ENCODE peak calls at places on chromosomes 12 and 14, in nine cellular contexts. L is adrenal gland, P is Peyer's patch, J is cardiac muscle cell, V is heart left ventricle, Q is tibial nerve, Y is H9, D is A549, H is fibroblast of lung. B is an unnamed sample. For H3K9me3 and H3K4me1, the result is how much of the 10 kb centered on the place peaks cover.

GRCh38 chr12:27965411-27965810 is 7.1 kb downstream of the PTHLH start:
- DNase-seq in L (no peak), P (no peak), J (peak), V (no peak), Q (no peak), Y (no peak), D (no peak), H (no peak), B (no peak)

GRCh38 chr12:108815369-108815768 is 42.0 kb downstream of the SSH1 start:
- DNase-seq in L (no peak), P (no peak), J (no peak), V (no peak), Q (no peak), Y (no peak), D (no peak), H (no peak), B (no peak)

GRCh38 chr12:15527201-15527782 is 205.0 kb downstream of the PTPRO start:
- DNase-seq in L (no peak), P (no peak), J (peak), V (peak), Q (no peak), Y (peak), D (peak), H (peak), B (no peak)

GRCh38 chr12:52201520-52201839 is 9.7 kb upstream of the KRT80 start:
- DNase-seq in L (no peak), P (no peak), J (no peak), V (no peak), Q (no peak), Y (no peak), D (no peak), H (no peak), B (no peak)

GRCh38 chr14:96792581-96792980 is 4.6 kb upstream of the VRK1 start:
- DNase-seq in L (no peak), P (no peak), J (no peak), V (no peak), Q (no peak), Y (no peak), D (no peak), H (no peak), B (no peak)

GRCh38 chr12:10722502-10722904 is 620 bp downstream of the YBX3 start:
- DNase-seq in L (peak), P (peak), J (peak), V (peak), Q (no peak), Y (no peak), D (no peak), H (peak), B (peak)

GRCh38 chr12:106418970-106419369 is 61.4 kb downstream of the POLR3B start:
- DNase-seq in L (no peak), P (no peak), J (no peak), V (no peak), Q (no peak), Y (no peak), D (no peak), H (no peak), B (no peak)

GRCh38 chr12:84038241-84038640 is 874.4 kb downstream of the SLC6A15 start:
- DNase-seq in L (no peak), P (no peak), J (no peak), V (no peak), Q (no peak), Y (no peak), D (no peak), H (no peak), B (no peak)

GRCh38 chr12:48988030-48988649 is 10.0 kb downstream of the WNT1 start:
- DNase-seq in L (peak), P (peak), J (peak), V (no peak), Q (peak), Y (peak), D (peak), H (peak), B (peak)

GRCh38 chr12:52319097-52319496 is 2.1 kb downstream of the KRT83 start:
- DNase-seq in L (no peak), P (peak), J (no peak), V (no peak), Q (no peak), Y (peak), D (peak), H (no peak), B (no peak)

GRCh38 chr14:23624830-23625404 is 11.2 kb upstream of the DHRS2 start:
- DNase-seq in L (no peak), P (no peak), J (no peak), V (no peak), Q (no peak), Y (no peak), D (no peak), H (no peak), B (no peak)

GRCh38 chr12:52331833-52332232 is 10.6 kb upstream of the KRT83 start:
- DNase-seq in L (no peak), P (no peak), J (no peak), V (no peak), Q (no peak), Y (no peak), D (no peak), H (no peak), B (peak)

GRCh38 chr12:51889216-51890134 is 1.6 kb downstream of the ANKRD33 start:
- DNase-seq in L (no peak), P (peak), J (no peak), V (no peak), Q (no peak), Y (peak), D (no peak), H (peak), B (no peak)

GRCh38 chr12:77433799-77434198 is 368.4 kb upstream of the E2F7 start:
- DNase-seq in L (no peak), P (no peak), J (no peak), V (no peak), Q (no peak), Y (no peak), D (no peak), H (peak), B (no peak)

GRCh38 chr14:53260928-53261327 is 107.8 kb upstream of the DDHD1 start:
- DNase-seq in L (no peak), P (no peak), J (no peak), V (no peak), Q (no peak), Y (no peak), D (no peak), H (no peak), B (no peak)

GRCh38 chr14:57999471-57999870 is 133.6 kb upstream of the SLC35F4 start:
- DNase-seq in L (no peak), P (no peak), J (no peak), V (no peak), Q (no peak), Y (no peak), D (no peak), H (no peak), B (no peak)

GRCh38 chr12:7068240-7068993 is 7.9 kb downstream of the C1S start:
- DNase-seq in L (no peak), P (no peak), J (peak), V (peak), Q (no peak), Y (no peak), D (no peak), H (no peak), B (no peak)

GRCh38 chr12:77938301-77938700 is 107.6 kb downstream of the NAV3 start:
- DNase-seq in L (no peak), P (no peak), J (no peak), V (no peak), Q (no peak), Y (no peak), D (no peak), H (no peak), B (no peak)

GRCh38 chr12:80763874-80764273 is 47.2 kb downstream of the MYF5 start:
- DNase-seq in L (no peak), P (no peak), J (peak), V (no peak), Q (no peak), Y (no peak), D (peak), H (peak), B (peak)

GRCh38 chr12:101792046-101792931 is 38.5 kb downstream of the GNPTAB start:
- DNase-seq in L (no peak), P (no peak), J (no peak), V (no peak), Q (no peak), Y (peak), D (no peak), H (no peak), B (peak)

DNA sequence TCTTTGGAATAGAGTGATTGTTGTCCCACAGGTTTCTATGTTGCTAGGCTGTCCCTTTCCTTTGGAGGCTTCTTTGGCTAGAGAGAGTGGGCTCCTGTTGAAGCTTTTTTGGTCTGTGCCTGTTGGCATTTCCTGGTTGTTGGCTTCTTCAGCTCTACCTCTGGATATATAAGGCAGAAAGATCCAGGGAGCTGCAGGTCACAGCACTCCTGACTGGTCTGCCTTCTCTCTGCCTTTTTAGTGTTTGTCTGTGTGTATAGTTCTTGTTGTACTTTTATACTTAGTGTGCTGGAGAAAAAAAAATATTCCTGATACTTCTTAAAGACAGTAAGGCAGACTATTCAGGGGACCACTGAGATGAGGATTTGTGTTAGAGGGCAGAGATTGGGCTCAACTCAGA is 202.7 kb downstream of the FBXL14 start:
- DNase-seq in L (no peak), P (no peak), J (no peak), V (no peak), Q (no peak), Y (peak), D (peak), H (no peak), B (no peak)
- H3K9me3 ChIP-seq in L (under half), P (under half), J (under half), V (under half), Q (under half), Y (under half), D (under half), H (under half), B (under half)

GRCh38 chr14:103544627-103545218 is 15.7 kb downstream of the TRMT61A start:
- DNase-seq in L (no peak), P (no peak), J (no peak), V (no peak), Q (no peak), Y (no peak), D (no peak), H (no peak), B (no peak)

GRCh38 chr14:103545915-103546650 is 16.4 kb downstream of the BAG5 start:
- DNase-seq in L (no peak), P (no peak), J (no peak), V (no peak), Q (no peak), Y (no peak), D (no peak), H (no peak), B (no peak)

GRCh38 chr14:103543721-103544626 is 15.0 kb downstream of the TRMT61A start:
- DNase-seq in L (no peak), P (no peak), J (peak), V (no peak), Q (no peak), Y (no peak), D (no peak), H (no peak), B (no peak)

GRCh38 chr14:103546651-103547454 is 15.6 kb downstream of the BAG5 start:
- DNase-seq in L (peak), P (peak), J (peak), V (peak), Q (no peak), Y (peak), D (peak), H (no peak), B (peak)

DNA sequence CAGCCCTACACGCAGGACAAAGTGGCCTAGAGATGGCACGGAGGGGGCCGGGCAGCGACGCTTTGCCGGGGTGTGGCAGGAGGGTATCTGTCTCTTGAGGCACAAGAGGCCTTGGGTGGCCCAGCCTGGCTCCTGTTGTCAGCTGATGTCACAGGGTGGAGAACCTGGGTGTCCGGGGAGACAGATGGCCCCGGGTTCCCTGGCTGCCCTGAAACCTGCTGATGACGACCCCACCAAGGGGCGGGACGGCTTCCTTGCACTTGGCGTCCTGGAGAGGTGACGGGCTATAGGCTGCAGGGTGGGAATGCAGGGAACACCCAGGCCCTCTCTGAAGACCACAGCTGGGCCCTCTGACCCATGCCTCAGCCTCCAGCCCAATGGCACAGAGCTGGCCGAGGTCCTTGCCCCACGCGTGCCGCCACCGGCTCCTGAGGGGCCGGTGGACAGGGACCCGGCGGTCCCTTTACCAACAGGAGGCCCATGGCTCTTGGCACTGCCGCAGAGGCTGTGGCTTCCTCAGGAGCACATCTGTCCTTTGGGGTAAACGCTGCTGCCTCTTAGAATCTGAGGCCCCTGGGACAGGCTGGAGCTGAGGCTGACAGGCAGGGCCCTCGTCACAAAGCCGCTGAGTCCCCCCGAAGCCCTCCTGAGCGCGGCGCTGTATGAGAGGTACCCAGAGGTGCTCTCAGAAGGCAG is 16.4 kb downstream of the TRMT61A start:
- DNase-seq in L (no peak), P (no peak), J (no peak), V (no peak), Q (no peak), Y (no peak), D (no peak), H (no peak), B (no peak)
- H3K4me1 ChIP-seq in L (under half), P (under half), J (under half), V (under half), Q (half or more), Y (under half), D (under half), H (under half), B (under half)

GRCh38 chr12:34604631-34605509 is 582.6 kb downstream of the ALG10 start:
- DNase-seq in L (no peak), P (no peak), J (no peak), V (no peak), Q (no peak), Y (peak), D (no peak), H (no peak), B (no peak)
- H3K9me3 ChIP-seq in L (under half), P (under half), J (under half), V (half or more), Q (under half), Y (half or more), D (under half), H (under half), B (under half)

GRCh38 chr14:68269136-68269535 is 449.6 kb downstream of the RAD51B start:
- DNase-seq in L (no peak), P (no peak), J (no peak), V (no peak), Q (no peak), Y (no peak), D (no peak), H (no peak), B (no peak)

GRCh38 chr14:68266998-68267397 is 447.4 kb downstream of the RAD51B start:
- DNase-seq in L (no peak), P (no peak), J (no peak), V (no peak), Q (no peak), Y (no peak), D (no peak), H (no peak), B (no peak)

GRCh38 chr14:68268719-68269118 is 449.1 kb downstream of the RAD51B start:
- DNase-seq in L (no peak), P (no peak), J (peak), V (no peak), Q (no peak), Y (no peak), D (no peak), H (no peak), B (no peak)

GRCh38 chr14:68270342-68270741 is 450.8 kb downstream of the RAD51B start:
- DNase-seq in L (no peak), P (no peak), J (no peak), V (no peak), Q (no peak), Y (no peak), D (no peak), H (peak), B (no peak)

GRCh38 chr14:68268197-68268596 is 448.6 kb downstream of the RAD51B start:
- DNase-seq in L (no peak), P (peak), J (no peak), V (no peak), Q (no peak), Y (no peak), D (no peak), H (no peak), B (no peak)
- H3K4me1 ChIP-seq in L (under half), P (under half), J (under half), V (under half), Q (under half), Y (under half), D (under half), H (under half), B (under half)

GRCh38 chr12:21328578-21328977 is 6.1 kb downstream of the SLCO1A2 start:
- DNase-seq in L (no peak), P (no peak), J (no peak), V (no peak), Q (no peak), Y (no peak), D (no peak), H (no peak), B (no peak)
- H3K9me3 ChIP-seq in L (under half), P (under half), J (under half), V (under half), Q (under half), Y (under half), D (under half), H (under half), B (under half)

DNA sequence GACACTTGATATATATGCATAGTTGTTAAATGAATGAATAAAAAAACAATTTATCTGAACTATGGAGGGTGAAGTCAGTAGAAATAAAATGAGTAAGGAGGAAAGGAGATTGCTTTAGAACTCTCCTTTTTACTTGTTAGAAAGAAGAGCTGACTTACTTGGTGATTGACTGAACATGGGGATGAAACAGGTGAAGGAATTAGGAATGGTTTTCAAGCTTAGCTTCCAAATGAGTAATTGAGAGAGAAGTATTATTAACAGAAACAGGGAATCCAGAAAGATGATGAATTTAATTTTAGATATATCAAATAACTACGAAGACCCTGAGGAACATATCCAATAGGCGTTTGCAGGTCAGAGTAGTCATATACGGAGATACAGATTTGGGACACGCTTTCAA is 33.6 kb upstream of the EMP1 start:
- DNase-seq in L (no peak), P (no peak), J (no peak), V (no peak), Q (no peak), Y (no peak), D (no peak), H (no peak), B (no peak)
- H3K4me1 ChIP-seq in L (under half), P (under half), J (under half), V (under half), Q (under half), Y (under half), D (under half), H (under half), B (under half)

GRCh38 chr12:105358789-105359188 is 28.3 kb downstream of the C12orf75 start:
- DNase-seq in L (no peak), P (no peak), J (no peak), V (no peak), Q (no peak), Y (no peak), D (no peak), H (no peak), B (no peak)

GRCh38 chr12:105363890-105364289 is 33.4 kb downstream of the C12orf75 start:
- DNase-seq in L (no peak), P (no peak), J (no peak), V (no peak), Q (no peak), Y (no peak), D (no peak), H (no peak), B (no peak)

GRCh38 chr12:105355752-105356151 is 25.3 kb downstream of the C12orf75 start:
- DNase-seq in L (no peak), P (no peak), J (peak), V (no peak), Q (no peak), Y (no peak), D (peak), H (peak), B (no peak)

GRCh38 chr12:105357162-105357691 is 26.7 kb downstream of the C12orf75 start:
- DNase-seq in L (no peak), P (no peak), J (no peak), V (no peak), Q (no peak), Y (no peak), D (peak), H (no peak), B (peak)

DNA sequence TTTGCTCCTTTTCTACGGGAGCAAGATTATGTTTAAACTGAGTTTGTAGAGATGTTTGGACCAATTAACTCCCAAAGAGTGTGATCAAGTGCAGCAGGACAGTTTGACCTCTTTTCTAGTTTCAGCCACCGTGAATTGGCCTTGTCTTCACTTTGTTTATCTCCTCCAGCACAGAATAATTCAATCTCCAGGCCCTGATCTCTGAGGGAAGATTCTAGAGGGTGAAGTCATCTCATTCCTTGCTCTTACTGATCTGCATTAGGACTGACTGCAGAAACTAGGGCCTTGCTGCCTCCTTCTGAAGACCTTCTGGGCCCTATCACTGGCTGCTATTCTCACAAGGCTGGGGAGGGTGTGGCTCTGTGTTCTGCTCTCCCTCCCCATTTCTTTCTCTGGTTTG is 29.3 kb downstream of the C12orf75 start:
- DNase-seq in L (no peak), P (no peak), J (no peak), V (no peak), Q (no peak), Y (no peak), D (no peak), H (no peak), B (no peak)
- H3K9me3 ChIP-seq in L (under half), P (under half), J (under half), V (under half), Q (under half), Y (under half), D (under half), H (under half), B (under half)

DNA sequence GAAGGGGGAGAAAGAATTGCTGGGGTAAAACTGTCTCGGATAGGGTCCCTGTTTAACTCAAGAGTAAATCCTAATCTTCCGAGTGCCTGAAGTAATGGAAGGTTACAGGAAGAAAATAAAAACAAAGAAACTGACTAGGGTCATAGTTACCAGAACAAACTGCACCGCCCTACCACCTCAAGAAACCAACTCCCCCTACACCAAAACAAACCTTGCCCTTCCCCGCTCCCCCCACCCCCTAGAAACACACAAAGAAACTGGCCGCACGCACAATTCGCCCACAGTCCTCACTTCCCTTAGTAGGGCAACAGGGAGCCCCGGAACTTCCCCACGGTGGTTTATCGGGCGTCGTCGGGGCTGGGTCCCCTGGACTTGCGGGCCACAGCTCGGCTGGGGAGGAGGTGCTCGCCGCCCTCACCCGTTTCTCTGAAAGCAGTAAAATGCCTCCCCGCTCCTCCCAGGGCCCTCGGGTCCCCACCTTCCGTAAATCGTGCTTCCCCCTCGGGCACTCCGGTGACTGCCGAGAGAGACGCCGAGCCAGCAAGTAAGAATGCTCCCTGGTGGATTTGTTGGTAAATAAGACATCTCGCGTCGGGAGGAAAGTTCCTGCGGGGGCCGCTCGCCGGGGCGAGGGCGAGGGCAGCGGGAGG is 2.4 kb downstream of the SINHCAF start:
- DNase-seq in L (peak), P (peak), J (peak), V (no peak), Q (no peak), Y (peak), D (peak), H (peak), B (peak)
- H3K4me1 ChIP-seq in L (under half), P (under half), J (under half), V (under half), Q (under half), Y (under half), D (half or more), H (under half), B (under half)

GRCh38 chr14:28707814-28708213 is 58.8 kb upstream of the FOXG1 start:
- DNase-seq in L (no peak), P (no peak), J (peak), V (no peak), Q (no peak), Y (no peak), D (no peak), H (peak), B (no peak)
- H3K9me3 ChIP-seq in L (under half), P (under half), J (under half), V (under half), Q (under half), Y (under half), D (under half), H (under half), B (under half)

GRCh38 chr12:38166225-38166624 is 150.3 kb upstream of the ALG10B start:
- DNase-seq in L (no peak), P (no peak), J (no peak), V (no peak), Q (no peak), Y (no peak), D (no peak), H (no peak), B (no peak)
- H3K4me1 ChIP-seq in L (under half), P (under half), J (under half), V (under half), Q (under half), Y (under half), D (under half), H (under half), B (under half)